ENCODE peak calls at places on chromosome 15, in five cellular contexts. One of them, this sample, is unnamed.
A peak's percentile ranks its signal among the peaks of the same experiment; 100 is the strongest.

GRCh38 chr15:63448261-63448660 is 56.1 kb upstream of the USP3 start:
- DNase-seq in esophagus muscularis mucosa: no peak
- DNase-seq in adrenal gland: no peak
- DNase-seq in foreskin fibroblast: no peak
- DNase-seq in fibroblast of mammary gland: no peak
- DNase-seq in this sample: no peak

GRCh38 chr15:44023176-44023575 is 171.9 kb downstream of the FRMD5 start:
- DNase-seq in esophagus muscularis mucosa: no peak
- DNase-seq in adrenal gland: no peak
- DNase-seq in foreskin fibroblast: peak; percentile 18
- DNase-seq in fibroblast of mammary gland: peak; percentile 42
- DNase-seq in this sample: peak; percentile 71

GRCh38 chr15:71396536-71397125 is 281.4 kb downstream of the THSD4 start:
- DNase-seq in esophagus muscularis mucosa: no peak
- DNase-seq in adrenal gland: no peak
- DNase-seq in foreskin fibroblast: no peak
- DNase-seq in fibroblast of mammary gland: no peak
- DNase-seq in this sample: no peak

GRCh38 chr15:36996538-36997181 is 103.7 kb downstream of the MEIS2 start:
- DNase-seq in esophagus muscularis mucosa: no peak
- DNase-seq in adrenal gland: no peak
- DNase-seq in foreskin fibroblast: no peak
- DNase-seq in fibroblast of mammary gland: no peak
- DNase-seq in this sample: no peak

GRCh38 chr15:45064386-45064785 is 41.4 kb downstream of the SORD start:
- DNase-seq in esophagus muscularis mucosa: no peak
- DNase-seq in adrenal gland: no peak
- DNase-seq in foreskin fibroblast: peak; percentile 24
- DNase-seq in fibroblast of mammary gland: peak; percentile 15
- DNase-seq in this sample: peak; percentile 37

GRCh38 chr15:66777596-66778313 is 75.7 kb downstream of the SMAD6 start:
- DNase-seq in esophagus muscularis mucosa: no peak
- DNase-seq in adrenal gland: no peak
- DNase-seq in foreskin fibroblast: no peak
- DNase-seq in fibroblast of mammary gland: no peak
- DNase-seq in this sample: no peak

GRCh38 chr15:87752250-87752951 is 504.1 kb downstream of the NTRK3 start:
- DNase-seq in esophagus muscularis mucosa: no peak
- DNase-seq in adrenal gland: no peak
- DNase-seq in foreskin fibroblast: peak; percentile 68
- DNase-seq in fibroblast of mammary gland: peak; percentile 58
- DNase-seq in this sample: peak; percentile 95

GRCh38 chr15:88878720-88879184 is 16.6 kb downstream of the HAPLN3 start:
- DNase-seq in esophagus muscularis mucosa: no peak
- DNase-seq in adrenal gland: no peak
- DNase-seq in foreskin fibroblast: peak; percentile 73
- DNase-seq in fibroblast of mammary gland: peak; percentile 44
- DNase-seq in this sample: peak; percentile 58

GRCh38 chr15:84594617-84595290 is 6.1 kb upstream of the ZSCAN2 start:
- DNase-seq in esophagus muscularis mucosa: no peak
- DNase-seq in adrenal gland: no peak
- DNase-seq in foreskin fibroblast: no peak
- DNase-seq in fibroblast of mammary gland: no peak
- DNase-seq in this sample: no peak

GRCh38 chr15:68469162-68470048 is 37.4 kb upstream of the ITGA11 start:
- DNase-seq in esophagus muscularis mucosa: peak; percentile 62
- DNase-seq in adrenal gland: no peak
- DNase-seq in foreskin fibroblast: no peak
- DNase-seq in fibroblast of mammary gland: no peak
- DNase-seq in this sample: no peak

GRCh38 chr15:41577863-41578735 is 19.1 kb downstream of the TYRO3 start:
- DNase-seq in esophagus muscularis mucosa: no peak
- DNase-seq in adrenal gland: no peak
- DNase-seq in foreskin fibroblast: no peak
- DNase-seq in fibroblast of mammary gland: no peak
- DNase-seq in this sample: no peak
- H3K4me3 ChIP-seq in esophagus muscularis mucosa: no peak overlapping the region
- H3K4me3 ChIP-seq in adrenal gland: no peak overlapping the region
- H3K4me3 ChIP-seq in foreskin fibroblast: no peak overlapping the region
- H3K4me3 ChIP-seq in fibroblast of mammary gland: no peak overlapping the region
- H3K4me3 ChIP-seq in this sample: no peak overlapping the region

DNA sequence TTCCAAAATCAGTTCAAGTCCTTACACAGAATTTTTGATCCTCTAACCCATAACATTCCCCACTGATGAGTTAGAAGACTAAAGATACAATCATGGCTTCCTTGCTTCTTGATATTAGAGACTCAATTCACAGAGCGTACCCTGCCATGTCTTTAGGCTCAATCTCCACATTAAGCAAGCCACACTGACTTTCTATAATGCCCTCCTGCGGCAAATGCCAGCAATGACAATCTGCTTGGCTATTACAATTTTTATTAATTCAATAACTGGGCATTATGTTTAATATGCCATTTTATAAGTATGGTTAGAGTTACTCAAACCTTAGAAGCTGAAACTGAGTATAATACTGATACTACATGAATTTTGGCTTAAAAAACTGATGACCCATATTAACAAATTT is 479.7 kb upstream of the NR2F2 start:
- DNase-seq in esophagus muscularis mucosa: no peak
- DNase-seq in adrenal gland: no peak
- DNase-seq in foreskin fibroblast: no peak
- DNase-seq in fibroblast of mammary gland: no peak
- DNase-seq in this sample: no peak
- TF ChIP-seq CTCF in esophagus muscularis mucosa: no peak
- TF ChIP-seq CTCF in adrenal gland: no peak
- TF ChIP-seq CTCF in foreskin fibroblast: no peak
- TF ChIP-seq CTCF in fibroblast of mammary gland: no peak
- TF ChIP-seq CTCF in this sample: no peak

GRCh38 chr15:77530576-77530975 is 102.1 kb downstream of the LINGO1 start:
- DNase-seq in esophagus muscularis mucosa: no peak
- DNase-seq in adrenal gland: no peak
- DNase-seq in foreskin fibroblast: no peak
- DNase-seq in fibroblast of mammary gland: no peak
- DNase-seq in this sample: no peak

GRCh38 chr15:77528968-77529319 is 103.8 kb downstream of the LINGO1 start:
- DNase-seq in esophagus muscularis mucosa: no peak
- DNase-seq in adrenal gland: no peak
- DNase-seq in foreskin fibroblast: no peak
- DNase-seq in fibroblast of mammary gland: no peak
- DNase-seq in this sample: no peak

GRCh38 chr15:77528290-77528967 is 104.3 kb downstream of the LINGO1 start:
- DNase-seq in esophagus muscularis mucosa: no peak
- DNase-seq in adrenal gland: no peak
- DNase-seq in foreskin fibroblast: no peak
- DNase-seq in fibroblast of mammary gland: no peak
- DNase-seq in this sample: no peak

GRCh38 chr15:77527831-77528231 is 104.9 kb downstream of the LINGO1 start:
- DNase-seq in esophagus muscularis mucosa: no peak
- DNase-seq in adrenal gland: no peak
- DNase-seq in foreskin fibroblast: no peak
- DNase-seq in fibroblast of mammary gland: no peak
- DNase-seq in this sample: no peak

DNA sequence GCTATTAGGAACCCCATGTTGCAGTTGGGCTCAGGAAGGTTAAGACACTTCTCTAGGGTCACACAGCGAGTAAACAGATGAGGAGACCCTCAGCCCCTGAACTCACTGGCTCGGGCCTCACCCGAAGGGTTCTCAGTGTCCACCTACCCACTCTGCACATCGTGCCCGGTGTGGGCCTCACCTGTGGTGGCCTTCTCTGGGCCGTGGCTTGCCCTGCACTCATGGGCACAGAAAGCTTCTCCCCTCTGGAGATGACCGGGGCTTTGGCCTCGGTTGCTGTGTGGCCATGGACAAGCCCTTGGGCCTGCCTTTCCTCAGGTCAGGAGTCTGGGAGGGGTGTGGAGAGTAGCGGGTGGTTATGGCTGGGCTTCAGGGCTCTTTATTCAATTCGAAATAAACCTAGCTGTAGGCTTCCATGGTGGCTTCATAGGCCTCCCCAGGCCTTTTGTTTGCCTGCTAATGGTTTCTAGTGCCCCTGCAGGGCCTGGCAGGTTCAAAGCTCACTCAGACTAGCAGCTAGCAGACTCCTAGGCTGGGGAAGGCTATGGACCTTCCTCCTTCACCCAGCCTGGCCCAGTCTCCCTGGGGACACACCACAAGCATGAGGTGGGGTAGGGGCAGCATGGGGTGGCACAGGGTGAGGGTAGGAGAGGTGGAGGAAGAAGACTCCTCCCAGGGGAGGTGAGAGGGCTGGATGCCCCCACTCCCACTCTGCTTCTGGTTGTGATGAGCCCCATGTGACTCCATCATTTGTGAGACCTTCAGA is 103.1 kb downstream of the LINGO1 start:
- DNase-seq in esophagus muscularis mucosa: no peak
- DNase-seq in adrenal gland: no peak
- DNase-seq in foreskin fibroblast: no peak
- DNase-seq in fibroblast of mammary gland: no peak
- DNase-seq in this sample: no peak
- H3K4me3 ChIP-seq in esophagus muscularis mucosa: no peak overlapping the region
- H3K4me3 ChIP-seq in adrenal gland: no peak overlapping the region
- H3K4me3 ChIP-seq in foreskin fibroblast: no peak overlapping the region
- H3K4me3 ChIP-seq in fibroblast of mammary gland: no peak overlapping the region
- H3K4me3 ChIP-seq in this sample: no peak overlapping the region

DNA sequence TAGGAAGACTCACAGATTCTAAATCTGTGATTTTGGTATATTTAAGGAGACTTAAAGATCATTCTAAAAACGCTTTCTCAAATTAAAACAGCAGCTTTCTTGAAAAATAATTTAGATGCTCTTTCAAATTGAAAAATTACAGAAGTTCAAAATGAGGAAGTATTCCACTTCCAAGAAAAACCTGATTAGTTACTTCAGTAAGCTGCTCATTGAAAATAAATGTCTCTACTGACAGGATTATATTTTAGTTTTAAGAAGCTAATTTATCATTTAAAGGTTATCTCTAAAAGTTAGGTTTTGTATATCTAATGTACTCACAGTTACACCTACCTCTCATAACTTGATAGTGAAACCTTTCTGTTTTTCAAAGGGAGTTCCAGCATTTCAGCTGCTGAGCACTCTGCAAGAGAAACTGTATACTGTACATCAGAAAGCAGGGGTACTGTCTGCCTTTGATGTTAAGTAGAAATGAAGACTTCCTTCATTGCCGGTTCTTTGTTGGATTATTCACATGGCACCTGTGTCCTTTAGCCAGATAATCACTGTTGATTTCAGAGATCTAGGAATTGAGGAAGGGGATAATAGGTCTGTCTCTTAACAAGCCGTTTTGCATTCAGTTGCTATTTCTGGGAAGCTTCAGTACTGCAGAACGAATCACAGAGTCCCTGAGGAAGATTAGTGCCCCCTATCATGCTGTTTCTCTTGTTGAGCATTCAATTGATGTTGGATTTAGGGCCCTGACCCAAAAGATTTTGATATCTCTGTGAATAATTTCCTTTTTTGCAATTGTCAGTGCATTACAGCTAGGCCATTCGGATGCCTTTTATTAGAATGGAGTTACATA is 161.7 kb downstream of the TCF12 start:
- DNase-seq in esophagus muscularis mucosa: no peak
- DNase-seq in adrenal gland: no peak
- DNase-seq in foreskin fibroblast: no peak
- DNase-seq in fibroblast of mammary gland: no peak
- DNase-seq in this sample: no peak
- TF ChIP-seq CTCF in esophagus muscularis mucosa: no peak
- TF ChIP-seq CTCF in adrenal gland: no peak
- TF ChIP-seq CTCF in foreskin fibroblast: no peak
- TF ChIP-seq CTCF in fibroblast of mammary gland: peak; percentile 9
- TF ChIP-seq CTCF in this sample: peak; percentile 6

GRCh38 chr15:96345560-96346389 is 15.3 kb downstream of the NR2F2 start:
- DNase-seq in esophagus muscularis mucosa: no peak
- DNase-seq in adrenal gland: peak; percentile 85
- DNase-seq in foreskin fibroblast: peak; percentile 87
- DNase-seq in fibroblast of mammary gland: peak; percentile 85
- DNase-seq in this sample: peak; percentile 87

GRCh38 chr15:96347181-96348111 is 16.9 kb downstream of the NR2F2 start:
- DNase-seq in esophagus muscularis mucosa: no peak
- DNase-seq in adrenal gland: peak; percentile 48
- DNase-seq in foreskin fibroblast: no peak
- DNase-seq in fibroblast of mammary gland: peak; percentile 45
- DNase-seq in this sample: peak; percentile 76

GRCh38 chr15:96348112-96349027 is 17.9 kb downstream of the NR2F2 start:
- DNase-seq in esophagus muscularis mucosa: no peak
- DNase-seq in adrenal gland: no peak
- DNase-seq in foreskin fibroblast: no peak
- DNase-seq in fibroblast of mammary gland: no peak
- DNase-seq in this sample: peak; percentile 59

GRCh38 chr15:96344706-96345559 is 14.4 kb downstream of the NR2F2 start:
- DNase-seq in esophagus muscularis mucosa: no peak
- DNase-seq in adrenal gland: no peak
- DNase-seq in foreskin fibroblast: no peak
- DNase-seq in fibroblast of mammary gland: no peak
- DNase-seq in this sample: peak; percentile 58

GRCh38 chr15:96346409-96346808 is 15.9 kb downstream of the NR2F2 start:
- DNase-seq in esophagus muscularis mucosa: no peak
- DNase-seq in adrenal gland: no peak
- DNase-seq in foreskin fibroblast: no peak
- DNase-seq in fibroblast of mammary gland: no peak
- DNase-seq in this sample: peak; percentile 44
- H3K4me3 ChIP-seq in esophagus muscularis mucosa: peak overlapping the region; percentile 77
- H3K4me3 ChIP-seq in adrenal gland: no peak overlapping the region
- H3K4me3 ChIP-seq in foreskin fibroblast: peak overlapping the region; percentile 58
- H3K4me3 ChIP-seq in fibroblast of mammary gland: peak overlapping the region; percentile 52
- H3K4me3 ChIP-seq in this sample: peak overlapping the region; percentile 3

DNA sequence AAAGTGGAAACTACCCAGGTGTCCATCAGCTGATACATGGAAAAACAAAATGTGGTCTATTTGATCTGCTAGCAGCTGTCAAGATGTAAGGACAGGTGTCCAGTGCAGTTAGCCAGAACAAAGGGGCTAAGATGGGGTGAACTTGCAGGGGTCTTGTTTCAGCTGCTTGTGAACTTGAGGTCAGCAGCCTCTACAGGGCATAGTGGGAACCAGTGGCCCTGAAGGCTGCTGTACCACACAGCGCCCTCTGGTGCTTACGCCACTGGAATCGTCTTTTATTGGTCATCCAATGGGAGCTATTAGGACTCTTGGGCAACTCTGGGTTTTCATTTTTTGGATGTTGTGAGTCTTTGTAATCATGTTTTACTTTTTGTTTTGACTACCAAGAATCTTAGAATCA is 62.2 kb upstream of the CTSH start:
- DNase-seq in esophagus muscularis mucosa: no peak
- DNase-seq in adrenal gland: no peak
- DNase-seq in foreskin fibroblast: peak; percentile 52
- DNase-seq in fibroblast of mammary gland: peak; percentile 41
- DNase-seq in this sample: peak; percentile 55
- TF ChIP-seq CTCF in esophagus muscularis mucosa: no peak
- TF ChIP-seq CTCF in adrenal gland: peak; percentile 31
- TF ChIP-seq CTCF in foreskin fibroblast: peak; percentile 47
- TF ChIP-seq CTCF in fibroblast of mammary gland: peak; percentile 47
- TF ChIP-seq CTCF in this sample: peak; percentile 41

GRCh38 chr15:96327155-96327741 is 3.3 kb upstream of the NR2F2 start:
- DNase-seq in esophagus muscularis mucosa: no peak
- DNase-seq in adrenal gland: peak; percentile 43
- DNase-seq in foreskin fibroblast: peak; percentile 90
- DNase-seq in fibroblast of mammary gland: peak; percentile 92
- DNase-seq in this sample: peak; percentile 95
- H3K4me3 ChIP-seq in esophagus muscularis mucosa: peak overlapping the region; percentile 77
- H3K4me3 ChIP-seq in adrenal gland: no peak overlapping the region
- H3K4me3 ChIP-seq in foreskin fibroblast: peak overlapping the region; percentile 94
- H3K4me3 ChIP-seq in fibroblast of mammary gland: peak overlapping the region; percentile 90
- H3K4me3 ChIP-seq in this sample: peak overlapping the region; percentile 69

GRCh38 chr15:98755781-98756180 is 107.4 kb downstream of the IGF1R start:
- DNase-seq in esophagus muscularis mucosa: no peak
- DNase-seq in adrenal gland: no peak
- DNase-seq in foreskin fibroblast: no peak
- DNase-seq in fibroblast of mammary gland: no peak
- DNase-seq in this sample: no peak
- TF ChIP-seq CTCF in esophagus muscularis mucosa: no peak
- TF ChIP-seq CTCF in adrenal gland: no peak
- TF ChIP-seq CTCF in foreskin fibroblast: no peak
- TF ChIP-seq CTCF in fibroblast of mammary gland: no peak
- TF ChIP-seq CTCF in this sample: no peak

GRCh38 chr15:48976444-48977088 is 12.8 kb upstream of the SHC4 start:
- DNase-seq in esophagus muscularis mucosa: peak; percentile 87
- DNase-seq in adrenal gland: no peak
- DNase-seq in foreskin fibroblast: no peak
- DNase-seq in fibroblast of mammary gland: no peak
- DNase-seq in this sample: no peak
- H3K4me3 ChIP-seq in esophagus muscularis mucosa: peak overlapping the region; percentile 62
- H3K4me3 ChIP-seq in adrenal gland: no peak overlapping the region
- H3K4me3 ChIP-seq in foreskin fibroblast: no peak overlapping the region
- H3K4me3 ChIP-seq in fibroblast of mammary gland: no peak overlapping the region
- H3K4me3 ChIP-seq in this sample: no peak overlapping the region